ENCODE peak calls at places on chromosomes 3 and 15, in four cellular contexts. I is HCT116, J is epithelial cell of esophagus, W is AG04450. T is an unnamed sample.
A peak's percentile ranks its signal among the peaks of the same experiment; 100 is the strongest.

GRCh38 chr3:171784387-171784786 is 25.9 kb downstream of the PLD1 start:
- DNase-seq in J (no peak), I (no peak), W (no peak), T (no peak)

GRCh38 chr15:74453925-74454763 is 6.8 kb downstream of the UBL7 start:
- DNase-seq in W (no peak), J (no peak), I (no peak), T (no peak)

GRCh38 chr15:45612790-45613415 is 21.9 kb upstream of the SQOR start:
- DNase-seq in W (no peak), I (no peak), J (peak; percentile 45), T (peak; percentile 46)

GRCh38 chr3:72997421-72997961 is 880 bp downstream of the PPP4R2 start:
- DNase-seq in I (peak; percentile 29), J (peak; percentile 57), W (no peak), T (peak; percentile 70)

GRCh38 chr3:100335137-100335833 is 728 bp downstream of the NIT2 start:
- DNase-seq in I (no peak), W (no peak), J (peak; percentile 45), T (peak; percentile 32)

GRCh38 chr15:68307131-68307928 is 29.8 kb downstream of the FEM1B start:
- DNase-seq in I (no peak), W (no peak), J (no peak), T (no peak)

GRCh38 chr3:130395916-130396315 is 50.4 kb downstream of the COL6A5 start:
- DNase-seq in J (peak; percentile 84), W (no peak), I (peak; percentile 6), T (peak; percentile 82)

GRCh38 chr3:191473766-191474198 is 12.8 kb downstream of the PYDC2 start:
- DNase-seq in I (no peak), W (no peak), J (no peak), T (no peak)

GRCh38 chr3:45692866-45693265 is 3.7 kb downstream of the SACM1L start:
- DNase-seq in W (no peak), I (no peak), J (peak; percentile 61), T (peak; percentile 17)

GRCh38 chr3:46695177-46695961 is 1.9 kb upstream of the ALS2CL start:
- DNase-seq in I (no peak), J (peak; percentile 64), W (no peak), T (peak; percentile 66)

GRCh38 chr3:43968465-43968864 is 273.2 kb upstream of the TOPAZ1 start:
- DNase-seq in W (no peak), J (no peak), I (no peak), T (no peak)

GRCh38 chr3:133258358-133258757 is 141.5 kb upstream of the BFSP2 start:
- DNase-seq in J (peak; percentile 27), I (no peak), W (no peak), T (peak; percentile 38)

GRCh38 chr3:37200141-37200540 is 25.8 kb upstream of the LRRFIP2 start:
- DNase-seq in W (no peak), J (no peak), I (no peak), T (no peak)

GRCh38 chr3:71511037-71511436 is 72.5 kb downstream of the FOXP1 start:
- DNase-seq in I (no peak), J (peak; percentile 35), W (no peak), T (peak; percentile 58)

GRCh38 chr15:85411992-85412538 is 31.7 kb downstream of the AKAP13 start:
- DNase-seq in I (no peak), W (no peak), J (peak; percentile 61), T (peak; percentile 82)

GRCh38 chr15:100216177-100216576 is 125.6 kb downstream of the ADAMTS17 start:
- DNase-seq in W (no peak), I (no peak), J (no peak), T (no peak)

GRCh38 chr3:37129871-37130270 is 44.5 kb downstream of the LRRFIP2 start:
- DNase-seq in I (no peak), W (no peak), J (peak; percentile 86), T (peak; percentile 93)

GRCh38 chr3:182920515-182921084 is 59.7 kb downstream of the DCUN1D1 start:
- DNase-seq in W (no peak), J (peak; percentile 45), I (peak; percentile 19), T (peak; percentile 10)

GRCh38 chr3:193777524-193777923 is 184.5 kb downstream of the OPA1 start:
- DNase-seq in J (no peak), I (no peak), W (no peak), T (no peak)

GRCh38 chr3:181457190-181457589 is 254.5 kb upstream of the SOX2 start:
- DNase-seq in J (no peak), I (no peak), W (no peak), T (no peak)

GRCh38 chr3:23490459-23490858 is 287.3 kb downstream of the UBE2E2 start:
- DNase-seq in W (peak; percentile 11), J (peak; percentile 77), I (no peak), T (peak; percentile 81)

GRCh38 chr3:122974764-122975162 is 52.8 kb downstream of the SEMA5B start:
- DNase-seq in W (no peak), I (no peak), J (peak; percentile 43), T (peak; percentile 35)

GRCh38 chr3:123397921-123398785 is 50.7 kb downstream of the ADCY5 start:
- DNase-seq in J (no peak), W (no peak), I (no peak), T (no peak)

GRCh38 chr3:170999737-171000242 is 26.7 kb downstream of the SLC2A2 start:
- DNase-seq in I (peak; percentile 61), W (peak; percentile 68), J (peak; percentile 90), T (peak; percentile 94)

GRCh38 chr3:51024765-51025681 is 350.3 kb downstream of the DOCK3 start:
- DNase-seq in I (no peak), J (no peak), W (no peak), T (no peak)

DNA sequence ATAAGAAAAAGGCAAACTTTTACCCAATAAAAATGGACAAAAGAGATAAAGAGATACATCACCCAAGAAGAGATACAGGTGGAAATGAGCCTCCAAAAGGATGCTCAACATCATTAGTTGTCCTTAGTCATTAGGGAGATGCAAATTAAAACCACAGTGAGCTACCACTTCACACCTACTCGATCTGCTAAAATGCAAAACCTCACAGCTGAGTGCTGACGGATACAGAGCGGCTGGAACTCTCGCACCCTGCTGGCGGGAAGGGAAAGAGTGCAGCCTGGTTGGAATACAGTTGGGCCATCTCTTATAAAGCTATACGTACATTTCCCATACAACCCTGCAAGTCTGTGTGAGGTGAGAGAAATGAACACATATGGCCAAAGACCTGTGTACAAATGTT is 78.5 kb upstream of the PRR20G start:
- DNase-seq in I (no peak), J (no peak), W (no peak), T (no peak)
- TF ChIP-seq CTCF in I (peak; percentile 26), J (no peak), W (no peak), T (peak; percentile 16)

GRCh38 chr3:187974857-187975257 is 179.1 kb upstream of the LPP start:
- DNase-seq in W (no peak), J (no peak), I (no peak), T (no peak)
- TF ChIP-seq CTCF in W (peak; percentile 7), J (peak; percentile 16), I (no peak), T (no peak)

GRCh38 chr15:79896634-79897379 is at the start of gene MTHFS:
- DNase-seq in J (peak; percentile 76), W (no peak), I (peak; percentile 63), T (peak; percentile 61)
- TF ChIP-seq CTCF in J (peak; percentile 18), W (peak; percentile 56), I (peak; percentile 49), T (peak; percentile 59)

GRCh38 chr3:186236357-186237020 is 125.5 kb downstream of the DGKG start:
- DNase-seq in J (no peak), I (no peak), W (no peak), T (no peak)

GRCh38 chr3:186237915-186238314 is 124.1 kb downstream of the DGKG start:
- DNase-seq in W (no peak), J (no peak), I (no peak), T (no peak)

GRCh38 chr3:186235554-186235953 is 126.5 kb downstream of the DGKG start:
- DNase-seq in W (no peak), I (no peak), J (no peak), T (no peak)

GRCh38 chr3:186241910-186242821 is 119.9 kb downstream of the DGKG start:
- DNase-seq in J (peak; percentile 75), I (peak; percentile 80), W (no peak), T (peak; percentile 63)

DNA sequence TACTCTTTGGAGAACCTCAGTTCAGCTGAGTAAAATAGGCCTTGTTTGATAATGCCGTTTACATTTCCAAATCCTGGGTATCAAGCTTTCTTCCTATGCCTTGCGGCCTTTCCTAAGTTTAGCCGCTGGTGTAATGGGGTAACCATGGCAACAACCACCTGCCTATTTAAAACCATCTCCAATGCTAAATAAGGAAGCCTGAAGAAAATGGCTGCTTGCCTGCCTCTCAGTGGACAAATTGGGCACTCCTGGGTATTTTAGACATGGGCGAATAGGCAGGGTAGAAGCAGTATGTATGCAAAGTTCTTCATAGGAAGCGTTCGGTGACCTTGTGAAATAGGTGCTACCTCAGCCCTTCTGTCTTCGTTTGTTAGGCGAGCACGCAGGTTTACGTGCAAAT is 122.7 kb downstream of the DGKG start:
- DNase-seq in W (no peak), J (peak; percentile 7), I (no peak), T (peak; percentile 29)
- TF ChIP-seq CTCF in W (no peak), J (no peak), I (no peak), T (no peak)

GRCh38 chr3:125200731-125201139 is 11.8 kb downstream of the SLC12A8 start:
- DNase-seq in J (no peak), I (no peak), W (no peak), T (no peak)
- TF ChIP-seq CTCF in J (no peak), I (no peak), W (no peak), T (no peak)

GRCh38 chr3:14803101-14803980 is 15.4 kb upstream of the FGD5 start:
- DNase-seq in J (no peak), I (no peak), W (no peak), T (no peak)
- TF ChIP-seq CTCF in J (no peak), I (no peak), W (no peak), T (no peak)

DNA sequence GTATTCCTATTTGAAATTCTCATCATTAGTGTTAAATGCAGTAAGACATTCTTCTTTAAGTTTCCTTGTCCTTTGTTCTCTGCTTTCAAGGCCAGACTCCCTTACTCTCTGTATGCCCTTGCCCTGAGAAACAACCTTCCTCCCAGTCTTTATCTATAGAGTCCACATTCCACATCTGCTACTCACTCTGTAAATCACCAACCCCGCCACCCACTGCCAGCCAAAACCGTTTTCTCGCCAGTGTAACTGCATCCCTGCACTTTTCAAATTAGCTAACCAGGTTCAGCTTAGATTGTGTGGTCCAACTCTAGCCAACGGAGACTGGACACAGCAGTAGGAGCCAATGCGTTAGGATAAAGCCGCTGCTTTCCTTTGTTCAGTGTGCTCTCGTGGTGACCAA is 402.4 kb upstream of the PDZRN3 start:
- DNase-seq in W (no peak), J (no peak), I (no peak), T (no peak)
- TF ChIP-seq CTCF in W (no peak), J (no peak), I (no peak), T (no peak)

T was measured in bronchial epithelial cell.